ENCODE peak calls at places on chromosomes 11 and 22, in six cellular contexts. C is activated T-helper 1 cell treated with anti-CD3 and anti-CD28 coated beads, Interleukin-2, amount 50 U/mL, for 16 hours; H is cardiac fibroblast; R is activated naive CD8-positive, alpha-beta T cell treated with anti-CD3 and anti-CD28 coated beads, Interleukin-2, amount 50 U/mL, for 24 hours; O is activated CD4-positive, alpha-beta T cell treated with anti-CD3 and anti-CD28 coated beads, Interleukin-2, amount 10 ng/mL, durations not matched to agents 7 days and 5 days; Q is neural crest cell. J is an unnamed sample.

GRCh38 chr22:33321466-33321865 is 263.3 kb upstream of the SYN3 start:
- DNase-seq in Q (no peak), H (no peak), R (no peak), C (no peak), O (no peak), J (no peak)

GRCh38 chr11:123800041-123800440 is 6.1 kb downstream of the OR6M1 start:
- DNase-seq in H (no peak), O (no peak), Q (no peak), C (no peak), R (no peak), J (no peak)

GRCh38 chr11:1384206-1384965 is 5.3 kb upstream of the BRSK2 start:
- DNase-seq in Q (no peak), R (peak; percentile 52), H (no peak), C (no peak), O (no peak), J (no peak)

GRCh38 chr11:93740031-93740801 is 1.1 kb downstream of the TAF1D start:
- DNase-seq in R (peak; percentile 54), Q (no peak), C (no peak), O (peak; percentile 38), H (peak; percentile 72), J (no peak)

GRCh38 chr11:107648247-107648646 is 57.3 kb downstream of the ELMOD1 start:
- DNase-seq in Q (no peak), H (no peak), R (no peak), O (no peak), C (no peak), J (no peak)

GRCh38 chr22:17213976-17214375 is 5.3 kb downstream of the ADA2 start:
- DNase-seq in Q (peak; percentile 22), C (peak; percentile 30), O (peak; percentile 49), R (peak; percentile 58), H (peak; percentile 60), J (no peak)

GRCh38 chr11:134275534-134276395 is at the start of gene GLB1L3:
- DNase-seq in C (peak; percentile 62), O (peak; percentile 89), H (peak; percentile 18), Q (peak; percentile 33), R (peak; percentile 76), J (peak; percentile 30)

GRCh38 chr22:23282089-23282501 is 101.8 kb downstream of the BCR start:
- DNase-seq in R (no peak), O (no peak), C (no peak), H (peak; percentile 78), Q (no peak), J (no peak)

GRCh38 chr22:23899042-23899745 is 5.0 kb downstream of the MIF start:
- DNase-seq in C (no peak), R (no peak), O (no peak), H (no peak), Q (no peak), J (no peak)

GRCh38 chr11:70456921-70457532 is 58.7 kb downstream of the CTTN start:
- DNase-seq in O (no peak), Q (no peak), C (no peak), R (no peak), H (peak; percentile 74), J (no peak)

J was measured in activated gamma-delta T cell.